ENCODE peak calls at places on chromosomes 13 and 19, in nine cellular contexts. X is mucosa of descending colon, W is NCI-H1930, Z is Right ventricle myocardium superior, A is GM06990, F is mammary epithelial cell, L is stomach, N is heart right ventricle, D is kidney glomerular epithelial cell. E is an unnamed sample.

GRCh38 chr19:49890349-49891311 is 6.1 kb downstream of the IL4I1 start:
- DNase-seq in X (peak; percentile 81), W (peak; percentile 67), Z (no peak), A (peak; percentile 85), F (peak; percentile 48), L (peak; percentile 57), N (no peak), D (no peak), E (no peak)

GRCh38 chr13:35468195-35468594 is 8.3 kb downstream of the MAB21L1 start:
- DNase-seq in X (no peak), W (no peak), Z (no peak), A (no peak), F (no peak), L (no peak), N (no peak), D (no peak), E (no peak)

GRCh38 chr13:44422755-44423643 is 49.4 kb downstream of the SERP2 start:
- DNase-seq in X (no peak), W (no peak), Z (peak; percentile 57), A (no peak), F (no peak), L (no peak), N (peak; percentile 72), D (no peak), E (peak; percentile 84)

GRCh38 chr13:52371736-52372247 is 34.2 kb downstream of the THSD1 start:
- DNase-seq in X (no peak), W (no peak), Z (no peak), A (no peak), F (peak; percentile 72), L (no peak), N (no peak), D (peak; percentile 91), E (no peak)

GRCh38 chr19:10316229-10317044 is 622 bp upstream of the FDX2 start:
- DNase-seq in X (no peak), W (no peak), Z (no peak), A (no peak), F (no peak), L (no peak), N (no peak), D (no peak), E (no peak)

GRCh38 chr19:3544054-3544376 is 5.0 kb downstream of the TEKTIP1 start:
- DNase-seq in X (no peak), W (no peak), Z (no peak), A (no peak), F (no peak), L (no peak), N (no peak), D (no peak), E (no peak)

GRCh38 chr13:48320906-48321510 is 17.5 kb downstream of the RB1 start:
- DNase-seq in X (no peak), W (no peak), Z (no peak), A (no peak), F (no peak), L (no peak), N (no peak), D (no peak), E (no peak)

GRCh38 chr13:105603283-105603682 is 932.2 kb downstream of the EFNB2 start:
- DNase-seq in X (no peak), W (no peak), Z (no peak), A (no peak), F (no peak), L (no peak), N (no peak), D (no peak), E (no peak)

GRCh38 chr13:112791662-112792440 is 102.0 kb downstream of the ATP11A start:
- DNase-seq in X (no peak), W (no peak), Z (no peak), A (no peak), F (no peak), L (peak; percentile 23), N (no peak), D (no peak), E (no peak)

E was measured in heart left ventricle.